ENCODE peak calls at places on chromosomes 4 and X, in nine cellular contexts. J, D, P, Y, K, C, G, V and X are unnamed samples. For H3K9me3, the result is how much of the 10 kb centered on the place peaks cover.

GRCh38 chr4:100022792-100023222 is 72.7 kb upstream of the H2AZ1 start:
- DNase-seq in C (no peak), K (no peak), J (no peak), P (peak), D (no peak), V (no peak), G (no peak), Y (no peak), X (no peak)

GRCh38 chr4:190014771-190015537 is 12.1 kb downstream of the FRG2 start:
- DNase-seq in Y (peak), K (no peak), C (no peak), G (no peak), V (no peak), P (peak), J (no peak), D (no peak), X (no peak)

GRCh38 chr4:143587703-143588102 is 74.2 kb downstream of the SMARCA5 start:
- DNase-seq in K (peak), V (no peak), P (no peak), D (peak), Y (peak), G (no peak), J (peak), C (no peak), X (no peak)

GRCh38 chrX:12360991-12361598 is 222.8 kb downstream of the FRMPD4 start:
- DNase-seq in Y (no peak), G (no peak), V (no peak), C (no peak), D (peak), P (no peak), J (peak), K (peak), X (no peak)

GRCh38 chrX:67777148-67777547 is 233.3 kb downstream of the AR start:
- DNase-seq in Y (no peak), J (no peak), C (no peak), D (no peak), K (no peak), V (no peak), G (no peak), P (no peak), X (no peak)

GRCh38 chr4:119489305-119489704 is 139.3 kb downstream of the PDE5A start:
- DNase-seq in K (no peak), Y (no peak), D (no peak), C (no peak), V (no peak), P (no peak), G (no peak), J (no peak), X (no peak)

GRCh38 chrX:46617906-46618305 is 44.3 kb downstream of the CHST7 start:
- DNase-seq in G (no peak), C (no peak), P (no peak), J (no peak), Y (no peak), V (no peak), K (no peak), D (no peak), X (no peak)

GRCh38 chr4:94654714-94655113 is 103.0 kb upstream of the BMPR1B start:
- DNase-seq in P (no peak), Y (no peak), K (no peak), V (no peak), C (no peak), G (no peak), J (no peak), D (peak), X (no peak)

GRCh38 chr4:186266699-186267467 is 894 bp downstream of the F11 start:
- DNase-seq in J (no peak), P (peak), D (no peak), K (no peak), Y (peak), G (no peak), C (peak), V (no peak), X (no peak)

GRCh38 chr4:47668810-47669408 is 169.0 kb downstream of the CORIN start:
- DNase-seq in C (no peak), J (peak), G (no peak), D (peak), Y (peak), P (peak), K (peak), V (no peak), X (no peak)

GRCh38 chr4:8136972-8137710 is 21.5 kb downstream of the ABLIM2 start:
- DNase-seq in V (no peak), J (no peak), D (no peak), Y (no peak), P (no peak), C (no peak), G (no peak), K (no peak), X (no peak)

GRCh38 chrX:133794151-133794550 is 191.2 kb downstream of the GPC3 start:
- DNase-seq in V (no peak), J (no peak), C (no peak), G (no peak), Y (no peak), D (no peak), P (peak), K (no peak), X (no peak)

GRCh38 chrX:134171661-134172587 is 65.1 kb upstream of the CCDC160 start:
- DNase-seq in K (no peak), V (no peak), D (no peak), C (peak), J (no peak), P (peak), G (peak), Y (peak), X (peak)

GRCh38 chrX:119062750-119063374 is 9.9 kb upstream of the CT47C1 start:
- DNase-seq in J (no peak), C (no peak), Y (no peak), K (peak), G (no peak), D (no peak), V (no peak), P (peak), X (peak)

GRCh38 chr4:143294310-143294709 is 42.4 kb upstream of the GAB1 start:
- DNase-seq in K (peak), Y (peak), J (no peak), P (no peak), D (no peak), C (peak), V (peak), G (peak), X (peak)

GRCh38 chrX:131869182-131869581 is 153.9 kb upstream of the STK26 start:
- DNase-seq in J (no peak), C (no peak), Y (no peak), D (no peak), P (no peak), V (no peak), G (no peak), K (no peak), X (no peak)

GRCh38 chrX:19883878-19884277 is 3.5 kb downstream of the SH3KBP1 start:
- DNase-seq in G (no peak), D (peak), C (no peak), J (peak), K (no peak), Y (no peak), P (no peak), V (no peak), X (no peak)

GRCh38 chr4:74038161-74039064 is at the start of gene CXCL3:
- DNase-seq in D (peak), P (peak), V (peak), C (peak), J (peak), Y (peak), K (no peak), G (peak), X (peak)

GRCh38 chr4:150366487-150366999 is 215.4 kb upstream of the MAB21L2 start:
- DNase-seq in P (peak), Y (no peak), G (no peak), V (no peak), J (no peak), D (no peak), C (no peak), K (no peak), X (no peak)

GRCh38 chr4:82947498-82947897 is 47.0 kb downstream of the THAP9 start:
- DNase-seq in V (no peak), K (no peak), D (no peak), Y (no peak), G (no peak), J (no peak), C (no peak), P (no peak), X (no peak)

GRCh38 chr4:155878611-155879010 is 12.5 kb upstream of the ASIC5 start:
- DNase-seq in Y (no peak), G (no peak), J (no peak), C (no peak), V (no peak), P (no peak), K (no peak), D (no peak), X (no peak)

GRCh38 chr4:94452476-94453300 is 946 bp downstream of the PDLIM5 start:
- DNase-seq in V (peak), C (peak), P (peak), J (peak), Y (peak), G (peak), D (peak), K (peak), X (peak)

GRCh38 chr4:104418313-104418712 is 76.4 kb downstream of the CXXC4 start:
- DNase-seq in C (no peak), K (no peak), V (no peak), P (no peak), G (no peak), D (peak), J (peak), Y (no peak), X (no peak)

GRCh38 chrX:65575024-65575423 is 40.4 kb upstream of the LAS1L start:
- DNase-seq in V (no peak), D (no peak), C (no peak), K (no peak), G (no peak), Y (peak), J (peak), P (no peak), X (no peak)

GRCh38 chr4:30543057-30543456 is 177.1 kb upstream of the PCDH7 start:
- DNase-seq in C (no peak), Y (no peak), V (no peak), K (no peak), D (no peak), J (no peak), P (peak), G (no peak), X (no peak)

GRCh38 chr4:103996059-103996458 is 276.3 kb upstream of the TACR3 start:
- DNase-seq in J (peak), Y (no peak), K (peak), V (no peak), C (no peak), P (peak), D (peak), G (no peak), X (no peak)

GRCh38 chrX:119266364-119266995 is 30.4 kb downstream of the PGRMC1 start:
- DNase-seq in D (peak), V (no peak), J (peak), Y (peak), G (no peak), P (peak), K (no peak), C (no peak), X (no peak)

GRCh38 chrX:13898084-13898483 is 81.2 kb upstream of the GPM6B start:
- DNase-seq in D (peak), J (peak), Y (peak), G (no peak), P (peak), K (no peak), V (no peak), C (no peak), X (no peak)

GRCh38 chr4:172736046-172736445 is 432.6 kb upstream of the GALNT7 start:
- DNase-seq in J (no peak), K (no peak), G (no peak), Y (no peak), P (no peak), C (no peak), D (no peak), V (no peak), X (no peak)

GRCh38 chr4:153112071-153112460 is 92.2 kb upstream of the TRIM2 start:
- DNase-seq in V (no peak), D (no peak), P (no peak), G (no peak), Y (no peak), C (no peak), K (no peak), J (no peak), X (no peak)

GRCh38 chr4:121943941-121944340 is 7.9 kb downstream of the TRPC3 start:
- DNase-seq in D (peak), C (no peak), V (no peak), G (no peak), J (no peak), P (peak), Y (no peak), K (no peak), X (no peak)

GRCh38 chr4:139704915-139705485 is 39.4 kb downstream of the MGST2 start:
- DNase-seq in D (peak), V (no peak), C (no peak), G (no peak), J (no peak), K (peak), P (no peak), Y (peak), X (no peak)

GRCh38 chr4:88865051-88865450 is 167.4 kb upstream of the NAP1L5 start:
- DNase-seq in G (no peak), V (no peak), P (no peak), Y (peak), D (no peak), J (peak), K (no peak), C (no peak), X (no peak)

DNA sequence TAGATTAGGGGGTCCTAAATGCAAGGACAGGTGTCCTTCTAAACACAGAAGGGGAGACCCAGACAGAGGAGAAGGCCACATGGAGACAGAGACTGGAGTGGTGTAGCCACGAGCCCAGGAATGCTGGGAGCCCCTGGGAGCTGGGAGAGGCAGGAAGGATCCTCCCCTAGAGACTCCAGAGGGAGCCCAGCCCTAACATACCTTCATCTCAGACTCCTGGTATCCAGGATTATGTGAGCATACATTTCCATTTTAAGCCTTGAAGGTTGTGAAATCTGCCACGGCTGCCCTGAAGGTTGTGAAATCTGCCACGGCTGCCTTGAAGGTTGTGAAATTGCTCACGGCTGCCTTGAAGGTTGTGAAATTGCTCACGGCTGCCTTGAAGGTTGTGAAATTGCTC is 148.4 kb downstream of the ASMT start:
- DNase-seq in V (no peak), C (no peak), J (no peak), D (peak), K (no peak), Y (no peak), P (no peak), G (no peak), X (peak)
- H3K9me3 ChIP-seq in V (under half), C (under half), J (under half), D (under half), K (under half), Y (under half), P (under half), G (under half), X (under half)

GRCh38 chr4:54062392-54062791 is 2.0 kb downstream of the CHIC2 start:
- DNase-seq in Y (no peak), P (no peak), V (no peak), J (no peak), G (no peak), C (no peak), K (no peak), D (no peak), X (no peak)
- H3K4me3 ChIP-seq in Y (peak), P (peak), V (peak), J (peak), G (peak), C (peak), K (peak), D (no peak), X (peak)

GRCh38 chr4:86652332-86652932 is 58.3 kb downstream of the PTPN13 start:
- DNase-seq in V (no peak), D (no peak), Y (no peak), J (no peak), K (no peak), P (no peak), G (no peak), C (no peak), X (no peak)
- H3K9me3 ChIP-seq in V (under half), D (under half), Y (under half), J (under half), K (under half), P (half or more), G (under half), C (under half), X (under half)

GRCh38 chrX:23333842-23334535 is 660 bp upstream of the PTCHD1 start:
- DNase-seq in G (no peak), C (peak), J (no peak), D (no peak), K (no peak), V (no peak), Y (no peak), P (peak), X (no peak)
- H3K4me3 ChIP-seq in G (peak), C (peak), J (no peak), D (peak), K (no peak), V (peak), Y (peak), P (peak), X (peak)